ENCODE peak calls at places on chromosomes 4 and X, in eight cellular contexts. J, L, S, A, P, V, B and C are unnamed samples.

GRCh38 chr4:141614878-141615586 is 21.4 kb upstream of the IL15 start:
- DNase-seq in B (no peak), V (no peak), L (no peak), J (no peak), S (no peak), A (no peak), P (no peak), C (no peak)

GRCh38 chrX:111410451-111410850 is 1.5 kb downstream of the DCX start:
- DNase-seq in A (no peak), L (no peak), V (no peak), J (no peak), S (no peak), B (no peak), P (no peak), C (no peak)

GRCh38 chrX:25017667-25018247 is 2.0 kb upstream of the ARX start:
- DNase-seq in B (no peak), A (no peak), L (no peak), S (no peak), V (no peak), P (no peak), J (no peak), C (no peak)

GRCh38 chrX:3697701-3698279 is 15.7 kb downstream of the PRKX start:
- DNase-seq in P (peak; percentile 40), L (no peak), A (no peak), V (peak; percentile 58), J (peak; percentile 53), B (no peak), S (peak; percentile 67), C (peak; percentile 26)

GRCh38 chr4:162116085-162116784 is 47.6 kb downstream of the FSTL5 start:
- DNase-seq in V (no peak), A (no peak), L (no peak), S (no peak), B (no peak), P (no peak), J (no peak), C (no peak)

GRCh38 chr4:128310266-128310697 is 22.7 kb upstream of the PGRMC2 start:
- DNase-seq in J (no peak), P (no peak), V (no peak), B (no peak), L (no peak), A (no peak), S (no peak), C (peak; percentile 82)

GRCh38 chr4:116439330-116439729 is 646.0 kb downstream of the TRAM1L1 start:
- DNase-seq in A (no peak), B (no peak), J (no peak), V (no peak), S (no peak), P (no peak), L (no peak), C (no peak)

GRCh38 chrX:154313147-154313546 is 17.6 kb downstream of the TKTL1 start:
- DNase-seq in B (no peak), V (no peak), J (no peak), P (no peak), A (no peak), S (no peak), L (no peak), C (no peak)

GRCh38 chrX:40007746-40008705 is 89.7 kb downstream of the BCOR start:
- DNase-seq in A (no peak), J (no peak), V (no peak), B (no peak), S (no peak), P (no peak), L (no peak), C (peak; percentile 12)

GRCh38 chr4:137468836-137469235 is 63.5 kb downstream of the PCDH18 start:
- DNase-seq in L (no peak), V (no peak), J (no peak), P (no peak), B (no peak), A (no peak), S (no peak), C (no peak)

GRCh38 chr4:108118505-108118904 is 50.2 kb downstream of the LEF1 start:
- DNase-seq in J (no peak), P (no peak), S (no peak), A (no peak), B (no peak), L (no peak), V (peak; percentile 5), C (no peak)

GRCh38 chr4:30719363-30720020 is 677 bp upstream of the PCDH7 start:
- DNase-seq in S (peak; percentile 86), L (no peak), P (no peak), J (no peak), B (no peak), V (peak; percentile 91), A (no peak), C (peak; percentile 62)

GRCh38 chr4:41189669-41190068 is 24.7 kb downstream of the APBB2 start:
- DNase-seq in J (no peak), S (no peak), P (no peak), B (no peak), A (no peak), V (no peak), L (no peak), C (no peak)

GRCh38 chr4:138406881-138407280 is 164.7 kb upstream of the SLC7A11 start:
- DNase-seq in A (no peak), L (no peak), B (no peak), V (peak; percentile 32), P (no peak), J (no peak), S (no peak), C (peak; percentile 78)

GRCh38 chrX:23434356-23434884 is 99.8 kb downstream of the PTCHD1 start:
- DNase-seq in P (peak; percentile 72), S (peak; percentile 91), V (peak; percentile 41), B (peak; percentile 69), L (no peak), A (no peak), J (peak; percentile 63), C (peak; percentile 31)

GRCh38 chr4:17029964-17030363 is 131.5 kb upstream of the LDB2 start:
- DNase-seq in P (no peak), L (no peak), V (no peak), J (no peak), B (no peak), A (no peak), S (no peak), C (no peak)

DNA sequence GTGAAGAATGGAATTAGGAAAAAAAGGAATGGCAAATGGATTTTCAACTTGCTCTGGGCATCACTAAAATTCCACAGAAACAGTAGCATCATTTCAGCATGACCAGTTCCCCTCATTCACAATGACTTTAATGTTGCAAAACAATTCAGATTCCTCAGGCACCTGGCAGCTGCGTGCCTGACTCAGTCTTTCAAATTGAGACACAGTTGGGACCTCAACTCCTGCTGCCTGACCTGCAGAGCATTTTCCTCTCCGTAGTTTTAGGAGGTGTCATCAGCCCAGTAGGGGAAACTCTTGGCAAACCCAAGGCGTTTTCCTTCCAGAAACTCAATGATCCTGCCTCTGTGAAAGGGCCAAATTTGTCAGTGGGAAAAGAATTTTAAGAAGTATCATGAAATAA is 388.9 kb downstream of the SPRY1 start:
- DNase-seq in L (peak; percentile 78), P (peak; percentile 43), B (no peak), V (peak; percentile 87), A (no peak), J (no peak), S (peak; percentile 89), C (peak; percentile 40)
- H3K4me3 ChIP-seq in L (no peak overlapping the region), P (no peak overlapping the region), B (no peak overlapping the region), V (peak overlapping the region; percentile 4), A (no peak overlapping the region), J (no peak overlapping the region), S (no peak overlapping the region), C (no peak overlapping the region)

GRCh38 chr4:33104190-33104773 is 2384.1 kb downstream of the PCDH7 start:
- DNase-seq in A (no peak), S (no peak), V (peak; percentile 28), P (no peak), J (no peak), B (no peak), L (no peak), C (no peak)
- H3K4me3 ChIP-seq in A (no peak overlapping the region), S (no peak overlapping the region), V (no peak overlapping the region), P (no peak overlapping the region), J (no peak overlapping the region), B (no peak overlapping the region), L (no peak overlapping the region), C (no peak overlapping the region)

GRCh38 chr4:43882470-43882869 is 566.1 kb downstream of the KCTD8 start:
- DNase-seq in L (no peak), J (no peak), V (no peak), P (no peak), B (no peak), S (no peak), A (no peak), C (no peak)
- H3K4me3 ChIP-seq in L (no peak overlapping the region), J (no peak overlapping the region), V (no peak overlapping the region), P (no peak overlapping the region), B (no peak overlapping the region), S (no peak overlapping the region), A (no peak overlapping the region), C (no peak overlapping the region)

GRCh38 chrX:72110051-72110926 is 21.4 kb downstream of the RTL5 start:
- DNase-seq in L (no peak), J (no peak), B (no peak), V (no peak), S (no peak), P (no peak), A (no peak), C (peak; percentile 24)
- H3K4me3 ChIP-seq in L (no peak overlapping the region), J (no peak overlapping the region), B (no peak overlapping the region), V (no peak overlapping the region), S (no peak overlapping the region), P (no peak overlapping the region), A (no peak overlapping the region), C (no peak overlapping the region)

GRCh38 chr4:84179413-84179812 is 319.7 kb downstream of the NKX6-1 start:
- DNase-seq in J (no peak), L (no peak), V (no peak), P (no peak), A (no peak), S (no peak), B (no peak), C (no peak)
- H3K4me3 ChIP-seq in J (no peak overlapping the region), L (no peak overlapping the region), V (no peak overlapping the region), P (no peak overlapping the region), A (no peak overlapping the region), S (no peak overlapping the region), B (no peak overlapping the region), C (no peak overlapping the region)

DNA sequence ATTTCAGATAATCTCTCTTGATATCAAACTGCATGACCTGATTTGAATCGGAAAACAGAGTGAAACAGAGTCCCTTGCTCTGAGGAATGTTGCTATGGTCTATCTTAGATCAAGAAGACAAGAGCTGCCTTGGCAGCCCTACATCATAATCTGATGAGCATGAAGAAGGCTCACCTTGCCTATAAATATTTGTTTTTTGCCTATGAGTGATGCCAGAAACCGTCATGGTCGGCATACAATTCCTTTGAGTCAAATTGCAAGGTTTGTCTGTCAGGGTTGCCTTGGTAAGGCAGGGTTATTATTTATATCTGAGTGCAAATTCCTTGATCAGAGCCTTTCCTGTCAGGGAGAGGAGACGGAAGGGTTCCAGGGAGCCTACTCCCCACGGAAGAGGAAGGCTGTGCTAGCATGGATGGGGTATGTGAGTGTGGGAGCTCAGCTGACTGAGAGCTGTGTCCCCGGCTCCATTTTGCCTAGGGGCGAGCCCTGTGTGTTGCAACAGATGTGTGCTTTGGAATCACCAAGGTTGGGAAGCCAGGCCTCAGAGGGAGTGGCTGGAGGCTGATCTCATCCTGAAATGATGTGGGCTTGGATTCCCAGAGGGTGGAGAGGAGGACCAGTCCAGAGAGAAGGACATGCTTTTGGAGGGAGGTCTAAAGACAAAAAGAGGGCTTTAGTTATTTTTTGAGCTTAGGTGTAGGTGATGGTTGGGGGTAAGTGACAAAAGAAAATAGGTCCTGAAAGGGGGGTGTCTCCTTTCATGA is 43.6 kb downstream of the RTL9 start:
- DNase-seq in V (peak; percentile 85), J (peak; percentile 59), P (no peak), L (no peak), S (peak; percentile 66), B (no peak), A (no peak), C (peak; percentile 73)
- H3K4me3 ChIP-seq in V (no peak overlapping the region), J (no peak overlapping the region), P (no peak overlapping the region), L (no peak overlapping the region), S (no peak overlapping the region), B (no peak overlapping the region), A (no peak overlapping the region), C (no peak overlapping the region)